ENCODE peak calls at places on chromosomes 6 and 20, in four cellular contexts. J, U, H and Y are unnamed samples.

GRCh38 chr6:1670711-1671462 is 61.2 kb downstream of the FOXC1 start:
- DNase-seq in J (no peak), H (no peak), U (peak), Y (no peak)

GRCh38 chr6:152380993-152381898 is 255.9 kb downstream of the SYNE1 start:
- DNase-seq in J (peak), H (no peak), U (peak), Y (no peak)

GRCh38 chr6:37513576-37513975 is 13.9 kb upstream of the CCDC167 start:
- DNase-seq in H (no peak), J (no peak), U (no peak), Y (no peak)

GRCh38 chr6:107832146-107833056 is 8.3 kb upstream of the SCML4 start:
- DNase-seq in U (no peak), J (no peak), H (peak), Y (no peak)

GRCh38 chr6:150565945-150566344 is 33.7 kb upstream of the PLEKHG1 start:
- DNase-seq in J (no peak), U (peak), H (no peak), Y (no peak)

GRCh38 chr6:53159558-53159957 is 10.9 kb upstream of the GCM1 start:
- DNase-seq in J (no peak), U (peak), H (no peak), Y (no peak)

GRCh38 chr6:13303668-13304017 is 24.7 kb downstream of the TBC1D7 start:
- DNase-seq in H (no peak), J (peak), U (no peak), Y (no peak)

GRCh38 chr6:34525431-34526175 is 30.5 kb downstream of the SPDEF start:
- DNase-seq in J (no peak), U (no peak), H (no peak), Y (no peak)

GRCh38 chr20:51533291-51534172 is 9.0 kb downstream of the NFATC2 start:
- DNase-seq in H (no peak), J (no peak), U (peak), Y (no peak)

GRCh38 chr6:150881911-150882481 is 16.5 kb downstream of the MTHFD1L start:
- DNase-seq in H (no peak), J (peak), U (peak), Y (no peak)

GRCh38 chr6:24933266-24933665 is 2.5 kb downstream of the RIPOR2 start:
- DNase-seq in U (no peak), J (no peak), H (no peak), Y (no peak)

GRCh38 chr20:38337561-38338140 is 8.6 kb upstream of the LBP start:
- DNase-seq in J (no peak), U (peak), H (no peak), Y (peak)

GRCh38 chr6:143449731-143450452 is 603 bp downstream of the ADAT2 start:
- DNase-seq in J (no peak), H (no peak), U (no peak), Y (peak)

GRCh38 chr6:11202513-11203305 is 29.8 kb downstream of the NEDD9 start:
- DNase-seq in J (no peak), U (no peak), H (no peak), Y (no peak)

GRCh38 chr6:45619994-45620471 is 242.3 kb upstream of the SUPT3H start:
- DNase-seq in J (no peak), U (no peak), H (no peak), Y (no peak)

GRCh38 chr6:41652876-41653641 is 14.8 kb downstream of the MDFI start:
- DNase-seq in H (no peak), U (no peak), J (no peak), Y (no peak)

GRCh38 chr20:46520540-46520939 is 7.2 kb upstream of the ZNF334 start:
- DNase-seq in J (no peak), U (no peak), H (no peak), Y (no peak)

GRCh38 chr6:127120109-127120786 is 1.8 kb downstream of the RSPO3 start:
- DNase-seq in U (no peak), J (peak), H (peak), Y (no peak)

GRCh38 chr20:49717693-49718092 is 4.0 kb upstream of the B4GALT5 start:
- DNase-seq in H (no peak), J (no peak), U (no peak), Y (no peak)

GRCh38 chr6:53960311-53960710 is 150.9 kb upstream of the MLIP start:
- DNase-seq in J (no peak), U (peak), H (no peak), Y (no peak)

GRCh38 chr6:157276134-157276532 is 47.2 kb downstream of the TMEM242 start:
- DNase-seq in U (no peak), J (no peak), H (no peak), Y (no peak)

GRCh38 chr6:165876568-165876967 is 213.5 kb upstream of the PDE10A start:
- DNase-seq in J (peak), U (no peak), H (no peak), Y (no peak)

GRCh38 chr6:90289902-90290301 is 6.7 kb downstream of the BACH2 start:
- DNase-seq in U (no peak), J (no peak), H (no peak), Y (no peak)

GRCh38 chr6:10256113-10256690 is 158.7 kb downstream of the TFAP2A start:
- DNase-seq in J (no peak), U (no peak), H (no peak), Y (peak)

GRCh38 chr20:46402236-46402886 is 4.1 kb downstream of the ELMO2 start:
- DNase-seq in U (no peak), H (no peak), J (no peak), Y (no peak)

GRCh38 chr6:33967266-33967767 is 163.5 kb upstream of the MLN start:
- DNase-seq in H (peak), U (no peak), J (peak), Y (no peak)

GRCh38 chr20:34644345-34644744 is 32.5 kb downstream of the PIGU start:
- DNase-seq in J (no peak), H (no peak), U (no peak), Y (no peak)

GRCh38 chr20:51759769-51760510 is 8.2 kb downstream of the ATP9A start:
- DNase-seq in H (no peak), U (no peak), J (no peak), Y (no peak)

GRCh38 chr6:18406955-18407738 is 20.0 kb downstream of the RNF144B start:
- DNase-seq in J (no peak), H (no peak), U (no peak), Y (no peak)

GRCh38 chr20:43691928-43692524 is 25.1 kb downstream of the MYBL2 start:
- DNase-seq in U (peak), J (no peak), H (no peak), Y (peak)

GRCh38 chr6:42720739-42721138 is 1.7 kb downstream of the PRPH2 start:
- DNase-seq in H (no peak), J (no peak), U (peak), Y (no peak)

GRCh38 chr20:59783020-59784010 is 150.1 kb downstream of the SYCP2 start:
- DNase-seq in U (peak), H (peak), J (peak), Y (peak)

GRCh38 chr6:149888659-149889058 is 9.3 kb downstream of the RAET1E start:
- DNase-seq in U (peak), H (no peak), J (no peak), Y (no peak)

GRCh38 chr6:27687154-27688013 is 214.5 kb upstream of the ZNF184 start:
- DNase-seq in U (peak), J (peak), H (peak), Y (peak)

GRCh38 chr6:30459145-30459544 is 30.2 kb upstream of the HLA-E start:
- DNase-seq in J (no peak), H (no peak), U (no peak), Y (no peak)

GRCh38 chr20:22568872-22569344 is 15.5 kb downstream of the FOXA2 start:
- DNase-seq in U (no peak), H (peak), J (no peak), Y (no peak)

GRCh38 chr20:24443436-24443835 is 26.0 kb upstream of the SYNDIG1 start:
- DNase-seq in H (no peak), U (no peak), J (no peak), Y (peak)

GRCh38 chr6:11810039-11810541 is 31.5 kb upstream of the ADTRP start:
- DNase-seq in H (no peak), J (peak), U (peak), Y (no peak)

GRCh38 chr6:33897193-33897479 is 93.3 kb upstream of the MLN start:
- DNase-seq in U (no peak), J (peak), H (no peak), Y (no peak)

DNA sequence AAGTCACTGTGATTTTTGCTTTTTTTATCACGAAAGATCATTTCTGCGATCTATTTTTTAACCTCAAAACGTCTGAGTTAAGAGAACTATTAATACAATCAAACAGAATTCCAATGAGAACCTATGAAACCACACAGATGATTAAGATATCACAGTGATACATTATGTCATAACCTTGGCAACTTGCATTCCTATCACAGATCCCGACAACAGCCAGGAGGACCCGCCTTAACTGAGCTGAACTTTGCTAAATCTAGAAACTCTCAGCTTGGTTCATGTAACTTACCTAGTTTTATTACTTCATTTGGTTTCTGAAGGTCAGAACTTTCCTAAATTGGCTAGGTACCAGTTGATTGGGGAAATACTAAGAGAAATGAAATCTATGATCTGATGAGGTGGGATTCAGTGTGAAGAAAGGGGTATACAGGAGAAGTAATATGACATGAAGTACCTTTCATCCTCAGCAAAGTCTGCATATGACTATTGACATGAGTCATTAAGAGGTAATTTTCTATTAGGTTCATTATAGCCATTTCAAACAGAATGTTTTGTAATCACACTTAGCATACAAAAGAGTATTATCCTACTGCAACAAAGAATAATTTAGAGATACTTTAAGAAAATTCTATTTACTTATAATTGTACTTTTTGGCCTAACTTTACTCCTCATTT is 11.2 kb downstream of the LYRM4 start:
- DNase-seq in U (peak), J (no peak), H (no peak), Y (no peak)
- TF ChIP-seq CTCF in U (no peak), J (no peak), H (no peak), Y (no peak)

GRCh38 chr20:33541797-33542196 is 51.9 kb downstream of the CBFA2T2 start:
- DNase-seq in H (no peak), J (no peak), U (no peak), Y (no peak)
- TF ChIP-seq CTCF in H (no peak), J (no peak), U (no peak), Y (no peak)

DNA sequence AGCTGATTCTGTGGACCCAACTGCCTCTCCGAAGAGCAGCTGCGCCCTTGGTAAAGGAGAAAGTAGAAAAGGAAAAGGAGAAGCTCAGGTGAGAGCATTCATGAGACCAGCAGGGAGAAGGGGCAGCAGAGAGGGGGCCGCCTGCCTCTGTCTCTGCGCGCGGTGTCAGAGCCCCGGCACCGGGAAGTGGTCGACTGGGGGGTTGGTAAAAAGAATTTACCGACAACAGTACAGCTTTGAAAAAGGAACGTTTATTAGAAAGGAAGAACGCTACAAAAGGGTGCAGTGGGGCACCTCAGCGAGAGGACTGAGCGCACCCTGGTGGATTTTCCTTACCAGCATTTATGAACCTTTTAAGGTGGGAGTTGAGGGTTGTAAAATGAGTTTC is 61.9 kb downstream of the GPR6 start:
- DNase-seq in J (no peak), U (peak), H (no peak), Y (no peak)
- TF ChIP-seq CTCF in J (peak), U (no peak), H (no peak), Y (peak)

DNA sequence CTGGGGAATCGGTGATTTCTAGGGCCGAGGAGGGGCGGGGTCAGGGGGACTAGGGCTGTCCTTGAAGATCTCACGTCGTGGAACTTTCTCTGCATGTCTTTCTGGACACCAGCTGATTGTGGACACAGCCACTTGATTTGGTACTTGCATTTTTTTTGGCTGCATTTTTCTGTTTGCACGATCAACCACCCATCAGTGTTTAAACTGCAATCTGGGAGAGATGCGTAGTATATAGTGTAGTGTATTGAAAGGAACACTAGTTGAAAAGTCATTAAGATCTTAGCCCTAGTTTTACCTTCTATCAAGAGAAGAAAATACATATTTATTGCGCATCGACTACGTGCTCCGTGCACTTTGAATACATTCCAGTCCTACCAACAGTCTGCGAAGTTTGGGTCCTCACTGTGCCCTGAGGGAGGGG is 655 bp downstream of the NT5DC1 start:
- DNase-seq in U (no peak), H (no peak), J (no peak), Y (no peak)
- TF ChIP-seq CTCF in U (no peak), H (no peak), J (no peak), Y (no peak)

GRCh38 chr6:82246802-82247633 is 526 bp downstream of the IBTK start:
- DNase-seq in J (no peak), U (peak), H (peak), Y (no peak)
- TF ChIP-seq CTCF in J (no peak), U (no peak), H (no peak), Y (no peak)

DNA sequence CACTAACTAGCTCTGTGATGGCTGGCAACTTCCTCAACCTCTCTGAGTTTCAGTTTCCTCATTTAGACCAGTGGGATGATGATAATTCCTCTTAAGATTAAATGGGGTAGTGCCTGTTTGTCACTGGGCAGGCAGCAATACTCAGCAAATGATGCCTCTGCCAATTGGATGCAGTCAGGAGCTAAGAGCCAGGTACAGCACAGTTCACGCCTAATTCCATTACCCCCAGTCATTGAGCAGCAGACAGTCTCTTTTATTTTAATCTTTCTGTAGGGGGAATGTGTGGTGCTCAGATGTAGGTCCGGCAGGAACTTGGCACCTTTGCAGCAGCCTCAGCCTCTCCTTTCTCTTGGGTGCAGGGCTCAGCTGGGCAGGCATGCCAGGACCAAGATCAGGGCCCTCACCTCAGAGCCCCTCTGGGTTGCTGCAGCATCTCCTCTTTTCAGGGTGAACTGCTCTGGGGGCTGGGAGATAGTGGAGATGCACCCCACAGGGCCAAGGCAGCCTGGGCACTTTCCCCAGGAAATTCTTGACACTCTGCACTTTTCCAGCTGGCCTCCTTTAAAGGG is 243.8 kb downstream of the LRFN2 start:
- DNase-seq in H (peak), J (no peak), U (no peak), Y (no peak)
- TF ChIP-seq CTCF in H (no peak), J (no peak), U (no peak), Y (no peak)

GRCh38 chr6:20400476-20401402 is 940 bp upstream of the E2F3 start:
- DNase-seq in J (peak), H (no peak), U (peak), Y (no peak)
- TF ChIP-seq CTCF in J (peak), H (peak), U (peak), Y (no peak)

DNA sequence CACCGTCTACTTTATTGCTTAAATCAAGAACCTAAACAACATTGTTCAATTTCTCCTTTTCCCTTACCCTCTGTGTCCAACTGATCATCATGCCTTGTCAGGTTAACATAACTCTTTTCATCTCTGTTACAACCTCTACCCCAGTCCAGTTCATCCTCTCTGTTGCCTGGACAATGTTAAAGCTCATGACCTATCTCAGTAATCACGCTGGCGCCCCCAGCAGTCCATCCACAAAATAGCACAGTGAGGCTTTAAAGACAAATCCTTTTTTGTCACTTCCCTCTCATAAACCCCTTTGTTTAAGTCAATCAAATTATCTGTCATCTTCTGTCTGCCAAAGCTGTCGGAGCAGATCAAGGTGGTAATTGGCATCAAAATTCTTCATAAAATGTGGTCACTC is 140.1 kb downstream of the QKI start:
- DNase-seq in U (peak), J (no peak), H (no peak), Y (peak)
- TF ChIP-seq CTCF in U (peak), J (no peak), H (peak), Y (peak)

GRCh38 chr6:162055365-162055764 is 672.2 kb downstream of the PRKN start:
- DNase-seq in H (no peak), J (no peak), U (no peak), Y (no peak)
- TF ChIP-seq CTCF in H (no peak), J (no peak), U (no peak), Y (no peak)